ENCODE peak calls at places on chromosomes 2 and 18, in four cellular contexts. C is GM12878, P is K562, J is HepG2. S is an unnamed sample.

GRCh38 chr2:27100036-27100435 is 13.5 kb downstream of the KHK start:
- DNase-seq in C (no peak), P (no peak), J (no peak), S (no peak)

GRCh38 chr2:235594041-235594440 is 100.2 kb downstream of the AGAP1 start:
- DNase-seq in C (no peak), P (peak), J (peak), S (peak)

GRCh38 chr2:45242161-45242741 is 233.0 kb upstream of the SIX2 start:
- DNase-seq in C (no peak), P (no peak), J (no peak), S (no peak)

GRCh38 chr2:202529389-202529788 is 105.4 kb upstream of the FAM117B start:
- DNase-seq in C (no peak), P (no peak), J (no peak), S (no peak)

GRCh38 chr2:30802611-30803010 is 4.6 kb downstream of the CAPN13 start:
- DNase-seq in C (no peak), P (no peak), J (no peak), S (no peak)

GRCh38 chr2:65453916-65454315 is 21.5 kb upstream of the SPRED2 start:
- DNase-seq in C (no peak), P (no peak), J (no peak), S (no peak)

GRCh38 chr2:134320930-134321329 is 67.1 kb downstream of the MGAT5 start:
- DNase-seq in C (no peak), P (no peak), J (no peak), S (no peak)

GRCh38 chr2:6877402-6878305 is at the start of gene RSAD2:
- DNase-seq in C (peak), P (peak), J (peak), S (no peak)

GRCh38 chr2:233101826-233102225 is 41.7 kb downstream of the INPP5D start:
- DNase-seq in C (no peak), P (no peak), J (no peak), S (no peak)

GRCh38 chr2:121529439-121530209 is 1.1 kb upstream of the RNU4ATAC start:
- DNase-seq in C (no peak), P (peak), J (peak), S (no peak)

GRCh38 chr2:230758566-230759480 is 46.2 kb downstream of the CAB39 start:
- DNase-seq in C (no peak), P (no peak), J (no peak), S (no peak)

GRCh38 chr18:25724121-25724520 is 366.3 kb downstream of the SS18 start:
- DNase-seq in C (no peak), P (no peak), J (no peak), S (no peak)

GRCh38 chr2:86046985-86047384 is 58.7 kb downstream of the POLR1A start:
- DNase-seq in C (no peak), P (no peak), J (no peak), S (no peak)

GRCh38 chr2:127067620-127068350 is 39.2 kb downstream of the BIN1 start:
- DNase-seq in C (no peak), P (peak), J (peak), S (peak)

GRCh38 chr2:6443424-6443823 is 422.3 kb downstream of the CMPK2 start:
- DNase-seq in C (no peak), P (no peak), J (no peak), S (no peak)

GRCh38 chr2:3171564-3172264 is 205.9 kb downstream of the EIPR1 start:
- DNase-seq in C (no peak), P (no peak), J (no peak), S (no peak)

GRCh38 chr2:3174626-3175567 is 202.7 kb downstream of the EIPR1 start:
- DNase-seq in C (no peak), P (no peak), J (no peak), S (no peak)

GRCh38 chr2:3173031-3173430 is 204.6 kb downstream of the EIPR1 start:
- DNase-seq in C (no peak), P (no peak), J (no peak), S (no peak)

GRCh38 chr2:3170792-3171455 is 206.7 kb downstream of the EIPR1 start:
- DNase-seq in C (no peak), P (no peak), J (no peak), S (no peak)

DNA sequence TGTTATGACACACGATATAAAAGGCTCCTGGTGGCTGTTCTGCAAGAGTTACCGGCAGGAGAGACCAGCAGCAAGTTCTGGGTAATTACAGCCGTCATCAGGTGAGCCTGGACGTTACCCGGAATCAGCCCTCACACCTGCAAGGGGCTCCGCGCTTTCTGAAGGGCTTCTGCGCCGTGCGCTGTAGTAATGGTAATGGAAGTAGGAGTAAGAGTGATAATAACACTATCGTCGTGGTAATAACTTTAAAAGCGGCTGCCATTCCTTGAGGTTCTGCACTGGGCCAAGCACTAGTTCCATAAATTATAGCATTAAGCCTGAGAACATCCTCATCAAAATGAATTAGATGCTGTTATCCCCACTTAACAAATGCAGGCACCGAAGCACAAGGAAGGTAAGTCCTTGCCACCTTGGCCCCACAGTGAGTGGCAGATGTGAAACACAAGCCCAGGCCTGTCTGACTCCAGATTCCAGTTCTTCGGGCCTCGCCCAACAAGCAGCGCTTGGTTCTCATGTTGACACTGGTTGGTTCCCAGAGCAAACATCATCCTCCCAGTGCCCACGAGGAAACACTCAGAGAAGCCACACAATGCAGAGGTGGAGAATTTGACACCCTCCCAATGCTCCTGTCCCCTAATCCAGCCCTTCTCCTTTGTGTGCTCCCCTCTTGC is 205.2 kb downstream of the EIPR1 start:
- DNase-seq in C (no peak), P (no peak), J (no peak), S (no peak)
- TF ChIP-seq EP300 in C (no peak), P (no peak), J (no peak), S (no peak)

GRCh38 chr2:163191372-163191771 is 352.8 kb upstream of the KCNH7 start:
- DNase-seq in C (no peak), P (peak), J (peak), S (peak)
- TF ChIP-seq ESRRA in C (no peak), P (no peak), J (no peak), S (no peak)

GRCh38 chr2:20707601-20708000 is 40.7 kb downstream of the GDF7 start:
- DNase-seq in C (no peak), P (no peak), J (no peak), S (no peak)
- TF ChIP-seq EP300 in C (no peak), P (no peak), J (no peak), S (no peak)

DNA sequence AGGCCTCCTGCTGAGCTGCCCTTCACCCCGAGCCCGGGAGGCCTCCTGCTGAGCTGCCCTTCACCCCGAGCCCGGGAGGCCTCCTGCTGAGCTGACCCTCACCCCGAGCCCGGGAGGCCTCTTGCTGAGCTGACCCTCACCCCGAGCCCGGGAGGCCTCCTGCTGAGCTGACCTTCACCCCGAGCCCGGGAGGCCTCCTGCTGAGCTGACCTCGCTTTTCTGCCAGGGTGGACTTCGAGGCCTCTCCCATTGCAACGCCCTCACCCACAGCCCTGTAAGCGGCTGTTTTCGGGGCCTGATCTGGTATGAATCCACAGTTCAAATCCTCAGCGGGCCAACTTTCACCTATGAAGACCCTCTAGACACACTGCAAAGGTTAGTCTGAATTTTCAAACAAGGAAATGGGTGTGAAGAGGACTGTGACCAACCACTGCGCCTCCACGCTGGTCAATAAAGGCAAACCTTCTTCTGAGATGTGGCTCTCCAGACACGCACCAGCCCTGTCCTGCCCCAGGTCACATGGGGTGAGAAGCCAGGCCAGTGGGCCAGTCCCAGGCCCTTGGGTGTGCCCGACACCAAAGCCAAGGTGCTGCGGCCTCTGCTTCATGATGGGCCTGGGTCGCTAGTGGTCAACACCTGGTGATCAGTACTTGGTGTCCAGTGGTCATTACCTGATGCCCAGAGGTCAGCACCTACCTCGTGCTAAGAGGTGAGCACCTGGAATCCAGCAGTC is 225.1 kb upstream of the SALL3 start:
- DNase-seq in C (no peak), P (no peak), J (no peak), S (no peak)
- TF ChIP-seq ESRRA in C (no peak), P (no peak), J (peak), S (no peak)

GRCh38 chr2:239461551-239462515 is 61.0 kb upstream of the HDAC4 start:
- DNase-seq in C (no peak), P (no peak), J (no peak), S (no peak)
- TF ChIP-seq EP300 in C (no peak), P (no peak), J (no peak), S (no peak)

S was measured in A549.